ENCODE peak calls at places on chromosomes 1 and 21, in six cellular contexts. B is Peyer's patch; W is stomach; U is CD8-positive, alpha-beta T cell; H is psoas muscle; Z is heart left ventricle. S is an unnamed sample.

GRCh38 chr1:89631756-89632155 is 1.2 kb upstream of the LRRC8C start:
- DNase-seq in B (no peak), Z (no peak), H (no peak), U (no peak), W (no peak), S (no peak)

GRCh38 chr1:52976183-52977035 is 49.3 kb downstream of the SCP2 start:
- DNase-seq in B (no peak), Z (no peak), W (no peak), H (no peak), U (no peak), S (no peak)

GRCh38 chr1:182032251-182032650 is 29.3 kb downstream of the ZNF648 start:
- DNase-seq in Z (no peak), H (no peak), U (no peak), W (no peak), B (no peak), S (no peak)

GRCh38 chr1:221961532-221962292 is 219.8 kb upstream of the DUSP10 start:
- DNase-seq in W (no peak), Z (no peak), U (peak; percentile 34), B (no peak), H (no peak), S (no peak)

GRCh38 chr21:25862596-25862995 is 127.8 kb downstream of the GABPA start:
- DNase-seq in Z (no peak), B (no peak), H (no peak), W (no peak), U (no peak), S (peak; percentile 7)

GRCh38 chr21:44849616-44850130 is 23.8 kb downstream of the PTTG1IP start:
- DNase-seq in B (peak; percentile 85), Z (no peak), H (peak; percentile 46), W (no peak), U (no peak), S (no peak)

GRCh38 chr1:18907021-18907913 is 4.9 kb upstream of the ALDH4A1 start:
- DNase-seq in W (peak; percentile 46), Z (peak; percentile 51), B (peak; percentile 78), H (peak; percentile 74), U (peak; percentile 54), S (peak; percentile 38)

GRCh38 chr1:14915356-14916054 is 238.0 kb upstream of the TMEM51 start:
- DNase-seq in Z (peak; percentile 42), B (peak; percentile 69), U (no peak), H (peak; percentile 59), W (peak; percentile 51), S (no peak)

GRCh38 chr21:44253832-44254700 is 7.6 kb downstream of the DNMT3L start:
- DNase-seq in Z (no peak), B (peak; percentile 40), H (peak; percentile 39), W (no peak), U (no peak), S (no peak)

GRCh38 chr1:30775433-30775975 is 17.9 kb upstream of the LAPTM5 start:
- DNase-seq in Z (no peak), B (no peak), W (no peak), U (no peak), H (peak; percentile 26), S (no peak)

GRCh38 chr21:43193651-43194302 is 25.0 kb downstream of the CRYAA start:
- DNase-seq in Z (peak; percentile 59), B (peak; percentile 27), W (no peak), H (peak; percentile 82), U (no peak), S (no peak)

GRCh38 chr1:47753808-47754207 is 243.4 kb downstream of the TRABD2B start:
- DNase-seq in W (no peak), H (no peak), Z (no peak), B (no peak), U (no peak), S (no peak)

GRCh38 chr1:53739109-53739681 is at the start of gene GLIS1:
- DNase-seq in W (peak; percentile 77), H (peak; percentile 86), U (no peak), Z (peak; percentile 83), B (peak; percentile 79), S (peak; percentile 10)

DNA sequence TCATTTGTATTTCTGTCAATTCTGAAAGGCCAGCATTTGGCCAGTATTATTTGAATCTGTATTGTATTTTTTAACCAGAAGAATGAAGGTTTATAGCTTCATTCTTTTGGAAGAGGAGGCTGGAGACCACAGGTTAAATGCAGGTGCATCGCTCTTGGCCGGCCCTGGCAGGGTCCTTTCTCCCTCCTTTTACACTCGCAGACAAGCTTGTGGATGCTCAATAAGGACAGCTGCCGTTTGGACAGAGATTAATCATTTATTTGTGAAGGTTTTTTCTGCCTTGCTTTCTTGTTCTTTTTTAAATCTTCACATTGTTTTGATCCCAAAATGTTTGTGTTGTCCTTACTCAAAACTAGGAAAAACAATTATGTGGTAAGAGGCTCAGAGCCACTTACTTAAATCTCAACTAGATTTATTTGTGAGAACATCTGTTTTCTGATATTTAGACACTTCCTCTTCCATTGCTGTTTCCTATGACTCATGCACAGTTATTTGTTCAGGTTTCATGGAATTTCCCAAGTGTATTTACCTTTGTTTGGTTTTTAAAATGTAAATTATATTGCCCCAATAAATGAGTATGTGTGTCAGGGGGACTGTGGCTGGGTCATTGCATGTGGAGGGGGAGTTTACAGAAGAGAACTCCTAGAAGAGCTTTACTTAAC is 46.7 kb upstream of the LAMC2 start:
- DNase-seq in U (no peak), B (no peak), H (no peak), W (no peak), Z (no peak), S (no peak)
- H3K27ac ChIP-seq in U (no peak overlapping the region), B (no peak overlapping the region), H (peak overlapping the region; percentile 37), W (peak overlapping the region; percentile 66), Z (peak overlapping the region; percentile 56), S (no peak overlapping the region)

GRCh38 chr1:9557624-9558023 is 18.4 kb downstream of the SLC25A33 start:
- DNase-seq in W (no peak), B (no peak), H (no peak), Z (no peak), U (no peak), S (no peak)

GRCh38 chr1:9555942-9556341 is 16.7 kb downstream of the SLC25A33 start:
- DNase-seq in W (no peak), B (no peak), U (no peak), Z (no peak), H (peak; percentile 78), S (no peak)

GRCh38 chr1:9553736-9554144 is 14.5 kb downstream of the SLC25A33 start:
- DNase-seq in H (no peak), B (no peak), W (no peak), U (no peak), Z (no peak), S (no peak)

GRCh38 chr1:9549955-9550546 is 10.8 kb downstream of the SLC25A33 start:
- DNase-seq in W (no peak), Z (no peak), U (no peak), H (no peak), B (no peak), S (no peak)

DNA sequence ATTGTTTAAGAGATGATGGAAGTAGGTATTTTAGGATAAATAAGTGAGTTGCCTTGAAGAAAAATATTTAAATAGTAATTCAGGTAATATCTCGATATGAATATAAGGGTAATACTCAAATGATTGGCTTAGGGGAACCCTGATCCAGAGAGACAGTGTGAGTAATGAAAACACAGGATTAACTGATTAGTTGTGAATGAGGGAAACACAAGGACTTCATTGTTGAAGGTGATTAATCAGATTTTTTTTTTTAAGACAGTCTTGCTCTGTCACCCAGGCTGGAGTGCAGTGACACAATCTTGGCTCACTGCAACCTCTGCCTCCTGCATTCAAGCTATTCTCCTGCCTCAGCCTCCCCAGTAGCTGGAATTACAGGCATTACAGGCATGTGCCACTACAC is 12.7 kb downstream of the SLC25A33 start:
- DNase-seq in Z (no peak), U (no peak), B (no peak), H (no peak), W (no peak), S (no peak)
- H3K36me3 ChIP-seq in Z (no peaks in the 10 kb centered on the region), U (peaks cover 14% of the 10 kb centered on the region), B (no peaks in the 10 kb centered on the region), H (no peaks in the 10 kb centered on the region), W (peaks cover 30% of the 10 kb centered on the region), S (peaks cover 12% of the 10 kb centered on the region)

GRCh38 chr1:16076003-16076870 is 2.8 kb upstream of the FAM131C start:
- DNase-seq in B (no peak), Z (peak; percentile 46), U (no peak), H (peak; percentile 74), W (no peak), S (no peak)
- H3K27ac ChIP-seq in B (no peak overlapping the region), Z (peak overlapping the region; percentile 68), U (no peak overlapping the region), H (no peak overlapping the region), W (no peak overlapping the region), S (peak overlapping the region; percentile 20)

GRCh38 chr1:202858306-202858705 is 30.6 kb downstream of the RABIF start:
- DNase-seq in Z (peak; percentile 70), U (no peak), B (peak; percentile 69), W (peak; percentile 30), H (peak; percentile 82), S (no peak)

GRCh38 chr1:202852163-202852904 is 36.6 kb downstream of the RABIF start:
- DNase-seq in U (peak; percentile 34), Z (no peak), W (peak; percentile 63), B (peak; percentile 63), H (no peak), S (no peak)

GRCh38 chr1:202856034-202856433 is 32.9 kb downstream of the RABIF start:
- DNase-seq in H (no peak), W (no peak), Z (no peak), U (no peak), B (no peak), S (no peak)

GRCh38 chr1:202857136-202857610 is 31.8 kb downstream of the RABIF start:
- DNase-seq in H (no peak), Z (no peak), W (no peak), B (peak; percentile 70), U (no peak), S (no peak)

GRCh38 chr1:202854787-202855186 is 34.2 kb downstream of the RABIF start:
- DNase-seq in U (no peak), Z (no peak), H (no peak), B (no peak), W (no peak), S (no peak)
- H3K36me3 ChIP-seq in U (no peaks in the 10 kb centered on the region), Z (no peaks in the 10 kb centered on the region), H (no peaks in the 10 kb centered on the region), B (no peaks in the 10 kb centered on the region), W (no peaks in the 10 kb centered on the region), S (no peaks in the 10 kb centered on the region)

GRCh38 chr1:225654688-225655508 is 2.0 kb upstream of the ENAH start:
- DNase-seq in B (no peak), Z (no peak), W (no peak), U (no peak), H (no peak), S (no peak)
- H3K27ac ChIP-seq in B (peak overlapping the region; percentile 4), Z (peak overlapping the region; percentile 92), W (peak overlapping the region; percentile 98), U (no peak overlapping the region), H (peak overlapping the region; percentile 99), S (no peak overlapping the region)

DNA sequence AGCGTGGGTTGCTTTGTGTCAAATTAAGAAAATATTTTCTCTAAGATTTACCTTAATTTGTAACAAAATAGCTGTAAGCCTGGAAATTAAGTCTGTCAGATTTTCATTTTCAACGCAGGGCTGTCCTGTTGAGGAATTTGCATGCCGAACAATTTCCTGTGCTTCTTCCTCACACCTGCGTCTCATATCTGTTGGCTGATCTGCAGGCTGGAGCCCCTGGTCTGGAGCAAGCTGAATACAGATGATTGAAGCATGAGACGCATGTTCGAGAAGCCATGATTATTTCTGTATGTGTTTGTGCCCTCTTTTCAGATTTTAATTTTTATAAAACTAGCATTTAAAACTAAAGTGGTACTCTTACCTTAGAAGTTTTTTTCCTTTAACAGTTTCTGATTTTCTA is 9.8 kb downstream of the MIXL1 start:
- DNase-seq in W (no peak), U (no peak), H (no peak), Z (no peak), B (peak; percentile 54), S (no peak)
- H3K36me3 ChIP-seq in W (peaks cover 46% of the 10 kb centered on the region), U (no peaks in the 10 kb centered on the region), H (no peaks in the 10 kb centered on the region), Z (no peaks in the 10 kb centered on the region), B (no peaks in the 10 kb centered on the region), S (no peaks in the 10 kb centered on the region)

S was measured in CD8-positive, alpha-beta memory T cell.